ENCODE peak calls at places on chromosomes 4 and X, in five cellular contexts. One of them, this sample, is unnamed.

GRCh38 chr4:185580699-185581098 is 45.4 kb upstream of the PDLIM3 start:
- DNase-seq in left lung: no peak
- DNase-seq in NCI-H1105 treated with DMSO at 0.1 percent for 48 hours: no peak
- DNase-seq in tibial nerve: no peak
- DNase-seq in GM06990: no peak
- DNase-seq in this sample: no peak

GRCh38 chrX:107599371-107599970 is 28.8 kb upstream of the PRPS1 start:
- DNase-seq in left lung: no peak
- DNase-seq in NCI-H1105 treated with DMSO at 0.1 percent for 48 hours: no peak
- DNase-seq in tibial nerve: no peak
- DNase-seq in GM06990: no peak
- DNase-seq in this sample: no peak

GRCh38 chr4:184355111-184355604 is 119.2 kb downstream of the IRF2 start:
- DNase-seq in left lung: no peak
- DNase-seq in NCI-H1105 treated with DMSO at 0.1 percent for 48 hours: no peak
- DNase-seq in tibial nerve: peak
- DNase-seq in GM06990: peak
- DNase-seq in this sample: peak

GRCh38 chrX:68640661-68641060 is 6.8 kb upstream of the STARD8 start:
- DNase-seq in left lung: no peak
- DNase-seq in NCI-H1105 treated with DMSO at 0.1 percent for 48 hours: no peak
- DNase-seq in tibial nerve: no peak
- DNase-seq in GM06990: no peak
- DNase-seq in this sample: no peak

GRCh38 chr4:88791274-88791673 is 93.6 kb upstream of the NAP1L5 start:
- DNase-seq in left lung: no peak
- DNase-seq in NCI-H1105 treated with DMSO at 0.1 percent for 48 hours: no peak
- DNase-seq in tibial nerve: no peak
- DNase-seq in GM06990: no peak
- DNase-seq in this sample: no peak

GRCh38 chr4:47741200-47741599 is 96.7 kb downstream of the CORIN start:
- DNase-seq in left lung: no peak
- DNase-seq in NCI-H1105 treated with DMSO at 0.1 percent for 48 hours: no peak
- DNase-seq in tibial nerve: no peak
- DNase-seq in GM06990: no peak
- DNase-seq in this sample: no peak

GRCh38 chr4:143083811-143084472 is 100.8 kb upstream of the USP38 start:
- DNase-seq in left lung: no peak
- DNase-seq in NCI-H1105 treated with DMSO at 0.1 percent for 48 hours: no peak
- DNase-seq in tibial nerve: no peak
- DNase-seq in GM06990: no peak
- DNase-seq in this sample: no peak

GRCh38 chr4:157509286-157509685 is 288.8 kb downstream of the GRIA2 start:
- DNase-seq in left lung: no peak
- DNase-seq in NCI-H1105 treated with DMSO at 0.1 percent for 48 hours: no peak
- DNase-seq in tibial nerve: no peak
- DNase-seq in GM06990: no peak
- DNase-seq in this sample: no peak

GRCh38 chr4:3517731-3518510 is 14.3 kb downstream of the LRPAP1 start:
- DNase-seq in left lung: peak
- DNase-seq in NCI-H1105 treated with DMSO at 0.1 percent for 48 hours: no peak
- DNase-seq in tibial nerve: no peak
- DNase-seq in GM06990: no peak
- DNase-seq in this sample: no peak

GRCh38 chr4:7432531-7433375 is 2.0 kb downstream of the PSAPL1 start:
- DNase-seq in left lung: peak
- DNase-seq in NCI-H1105 treated with DMSO at 0.1 percent for 48 hours: no peak
- DNase-seq in tibial nerve: no peak
- DNase-seq in GM06990: no peak
- DNase-seq in this sample: no peak

GRCh38 chr4:160495356-160495755 is 1392.5 kb downstream of the RAPGEF2 start:
- DNase-seq in left lung: no peak
- DNase-seq in NCI-H1105 treated with DMSO at 0.1 percent for 48 hours: no peak
- DNase-seq in tibial nerve: no peak
- DNase-seq in GM06990: no peak
- DNase-seq in this sample: no peak

GRCh38 chrX:68720851-68721250 is 73.4 kb downstream of the STARD8 start:
- DNase-seq in left lung: no peak
- DNase-seq in NCI-H1105 treated with DMSO at 0.1 percent for 48 hours: no peak
- DNase-seq in tibial nerve: no peak
- DNase-seq in GM06990: no peak
- DNase-seq in this sample: no peak

GRCh38 chr4:2803624-2804448 is 11.0 kb downstream of the SH3BP2 start:
- DNase-seq in left lung: peak
- DNase-seq in NCI-H1105 treated with DMSO at 0.1 percent for 48 hours: no peak
- DNase-seq in tibial nerve: no peak
- DNase-seq in GM06990: no peak
- DNase-seq in this sample: no peak

GRCh38 chr4:168744021-168744420 is 247.2 kb downstream of the PALLD start:
- DNase-seq in left lung: no peak
- DNase-seq in NCI-H1105 treated with DMSO at 0.1 percent for 48 hours: no peak
- DNase-seq in tibial nerve: no peak
- DNase-seq in GM06990: no peak
- DNase-seq in this sample: no peak

GRCh38 chr4:683982-684571 is 4.9 kb downstream of the SLC49A3 start:
- DNase-seq in left lung: peak
- DNase-seq in NCI-H1105 treated with DMSO at 0.1 percent for 48 hours: no peak
- DNase-seq in tibial nerve: peak
- DNase-seq in GM06990: peak
- DNase-seq in this sample: peak

GRCh38 chr4:8568068-8568668 is 12.0 kb upstream of the GPR78 start:
- DNase-seq in left lung: no peak
- DNase-seq in NCI-H1105 treated with DMSO at 0.1 percent for 48 hours: no peak
- DNase-seq in tibial nerve: no peak
- DNase-seq in GM06990: no peak
- DNase-seq in this sample: no peak

GRCh38 chrX:9724711-9725110 is 40.9 kb downstream of the GPR143 start:
- DNase-seq in left lung: no peak
- DNase-seq in NCI-H1105 treated with DMSO at 0.1 percent for 48 hours: no peak
- DNase-seq in tibial nerve: no peak
- DNase-seq in GM06990: no peak
- DNase-seq in this sample: no peak

GRCh38 chrX:153646620-153647373 is at the start of gene DUSP9:
- DNase-seq in left lung: peak
- DNase-seq in NCI-H1105 treated with DMSO at 0.1 percent for 48 hours: no peak
- DNase-seq in tibial nerve: no peak
- DNase-seq in GM06990: no peak
- DNase-seq in this sample: peak

GRCh38 chr4:144831971-144832370 is 186.0 kb downstream of the HHIP start:
- DNase-seq in left lung: no peak
- DNase-seq in NCI-H1105 treated with DMSO at 0.1 percent for 48 hours: peak
- DNase-seq in tibial nerve: no peak
- DNase-seq in GM06990: no peak
- DNase-seq in this sample: no peak

GRCh38 chrX:136185409-136186022 is 38.2 kb downstream of the FHL1 start:
- DNase-seq in left lung: no peak
- DNase-seq in NCI-H1105 treated with DMSO at 0.1 percent for 48 hours: no peak
- DNase-seq in tibial nerve: no peak
- DNase-seq in GM06990: no peak
- DNase-seq in this sample: no peak

GRCh38 chr4:184170996-184171395 is 46.7 kb downstream of the ENPP6 start:
- DNase-seq in left lung: no peak
- DNase-seq in NCI-H1105 treated with DMSO at 0.1 percent for 48 hours: no peak
- DNase-seq in tibial nerve: no peak
- DNase-seq in GM06990: no peak
- DNase-seq in this sample: no peak

GRCh38 chr4:38128478-38129451 is 168.6 kb downstream of the PTTG2 start:
- DNase-seq in left lung: no peak
- DNase-seq in NCI-H1105 treated with DMSO at 0.1 percent for 48 hours: no peak
- DNase-seq in tibial nerve: no peak
- DNase-seq in GM06990: peak
- DNase-seq in this sample: peak

GRCh38 chr4:95549246-95550138 is 719 bp upstream of the UNC5C start:
- DNase-seq in left lung: peak
- DNase-seq in NCI-H1105 treated with DMSO at 0.1 percent for 48 hours: peak
- DNase-seq in tibial nerve: peak
- DNase-seq in GM06990: peak
- DNase-seq in this sample: peak

This sample was measured in GM20000.